ENCODE peak calls at places on chromosomes 6 and 20, in four cellular contexts. Z is mesenchymal stem cell, C is H1, S is neuronal stem cell. D is an unnamed sample.

GRCh38 chr6:154070041-154070440 is 31.0 kb downstream of the OPRM1 start:
- DNase-seq in Z (no peak), C (no peak), S (no peak), D (no peak)

GRCh38 chr6:170136541-170137175 is 154.2 kb downstream of the DLL1 start:
- DNase-seq in Z (no peak), C (no peak), S (no peak), D (no peak)

GRCh38 chr6:3165631-3166534 is 8.5 kb upstream of the TUBB2A start:
- DNase-seq in Z (peak; percentile 91), C (peak; percentile 67), S (peak; percentile 29), D (peak; percentile 58)

GRCh38 chr20:15642099-15642498 is 931.1 kb downstream of the KIF16B start:
- DNase-seq in Z (no peak), C (no peak), S (no peak), D (no peak)

GRCh38 chr6:80366721-80367120 is 260.2 kb downstream of the BCKDHB start:
- DNase-seq in Z (peak; percentile 75), C (no peak), S (no peak), D (no peak)

GRCh38 chr6:36386495-36387439 is 702 bp downstream of the ETV7 start:
- DNase-seq in Z (peak; percentile 80), C (peak; percentile 21), S (no peak), D (peak; percentile 78)

GRCh38 chr6:343960-344815 is 47.4 kb upstream of the IRF4 start:
- DNase-seq in Z (peak; percentile 46), C (no peak), S (no peak), D (no peak)

GRCh38 chr6:169302255-169302654 is 48.6 kb upstream of the THBS2 start:
- DNase-seq in Z (no peak), C (no peak), S (no peak), D (no peak)

GRCh38 chr20:46246527-46246926 is 61.8 kb downstream of the CDH22 start:
- DNase-seq in Z (no peak), C (no peak), S (no peak), D (no peak)

GRCh38 chr20:42082611-42083010 is 464.4 kb upstream of the CHD6 start:
- DNase-seq in Z (no peak), C (no peak), S (no peak), D (no peak)

GRCh38 chr6:84424956-84425355 is 197.5 kb upstream of the CEP162 start:
- DNase-seq in Z (no peak), C (no peak), S (no peak), D (no peak)

GRCh38 chr20:44523746-44524145 is 1.9 kb upstream of the SERINC3 start:
- DNase-seq in Z (no peak), C (no peak), S (no peak), D (no peak)

GRCh38 chr20:24990810-24991252 is 1.7 kb downstream of the APMAP start:
- DNase-seq in Z (no peak), C (no peak), S (no peak), D (peak; percentile 88)

GRCh38 chr6:77906070-77906469 is 253.2 kb downstream of the MEI4 start:
- DNase-seq in Z (no peak), C (no peak), S (no peak), D (no peak)

GRCh38 chr6:151149788-151150187 is 90.0 kb upstream of the AKAP12 start:
- DNase-seq in Z (no peak), C (no peak), S (no peak), D (no peak)

GRCh38 chr20:49785851-49786174 is 26.8 kb upstream of the SLC9A8 start:
- DNase-seq in Z (no peak), C (no peak), S (no peak), D (no peak)

GRCh38 chr6:27582928-27583725 is 110.2 kb upstream of the ZNF184 start:
- DNase-seq in Z (peak; percentile 61), C (no peak), S (no peak), D (no peak)

GRCh38 chr20:8428988-8429387 is 296.9 kb downstream of the PLCB1 start:
- DNase-seq in Z (no peak), C (no peak), S (no peak), D (no peak)

GRCh38 chr20:14470231-14470894 is 133.0 kb upstream of the FLRT3 start:
- DNase-seq in Z (no peak), C (no peak), S (no peak), D (no peak)

GRCh38 chr6:88380083-88380482 is 213.9 kb upstream of the CNR1 start:
- DNase-seq in Z (peak; percentile 31), C (no peak), S (no peak), D (no peak)

GRCh38 chr6:92538296-92538695 is 881.1 kb downstream of the EPHA7 start:
- DNase-seq in Z (peak; percentile 52), C (no peak), S (peak; percentile 1), D (peak; percentile 82)

GRCh38 chr6:312704-313485 is 20.6 kb downstream of the DUSP22 start:
- DNase-seq in Z (no peak), C (no peak), S (no peak), D (no peak)

GRCh38 chr6:134642217-134642616 is 307.7 kb downstream of the ALDH8A1 start:
- DNase-seq in Z (peak; percentile 78), C (no peak), S (no peak), D (no peak)

GRCh38 chr20:40978761-40979160 is 49.9 kb upstream of the TOP1 start:
- DNase-seq in Z (no peak), C (no peak), S (no peak), D (peak; percentile 81)

GRCh38 chr20:56515657-56516381 is 8.7 kb upstream of the FAM209A start:
- DNase-seq in Z (peak; percentile 19), C (no peak), S (no peak), D (no peak)

GRCh38 chr6:90284745-90285481 is 11.7 kb downstream of the BACH2 start:
- DNase-seq in Z (peak; percentile 85), C (no peak), S (no peak), D (no peak)

GRCh38 chr6:85516168-85516567 is 66.3 kb downstream of the NT5E start:
- DNase-seq in Z (no peak), C (no peak), S (no peak), D (no peak)

GRCh38 chr6:85751374-85752055 is 108.8 kb upstream of the SYNCRIP start:
- DNase-seq in Z (no peak), C (no peak), S (no peak), D (no peak)

GRCh38 chr6:148240463-148240845 is 102.2 kb upstream of the SASH1 start:
- DNase-seq in Z (peak; percentile 47), C (no peak), S (no peak), D (peak; percentile 95)

GRCh38 chr6:109793793-109794192 is 102.7 kb downstream of the FIG4 start:
- DNase-seq in Z (peak; percentile 96), C (no peak), S (no peak), D (peak; percentile 57)

GRCh38 chr6:95636552-95637376 is 59.4 kb downstream of the MANEA start:
- DNase-seq in Z (no peak), C (no peak), S (no peak), D (no peak)

GRCh38 chr6:21587925-21588811 is 5.4 kb upstream of the SOX4 start:
- DNase-seq in Z (peak; percentile 85), C (no peak), S (peak; percentile 73), D (no peak)

GRCh38 chr6:42142118-42142835 is at the start of gene C6orf132:
- DNase-seq in Z (peak; percentile 51), C (peak; percentile 46), S (no peak), D (peak; percentile 85)
- H2BK12ac ChIP-seq in Z (no peak within 1 kb of the TSS), C (peak within 1 kb of the TSS; percentile 62), S (peak within 1 kb of the TSS; percentile 85), D (peak within 1 kb of the TSS; percentile 92)

DNA sequence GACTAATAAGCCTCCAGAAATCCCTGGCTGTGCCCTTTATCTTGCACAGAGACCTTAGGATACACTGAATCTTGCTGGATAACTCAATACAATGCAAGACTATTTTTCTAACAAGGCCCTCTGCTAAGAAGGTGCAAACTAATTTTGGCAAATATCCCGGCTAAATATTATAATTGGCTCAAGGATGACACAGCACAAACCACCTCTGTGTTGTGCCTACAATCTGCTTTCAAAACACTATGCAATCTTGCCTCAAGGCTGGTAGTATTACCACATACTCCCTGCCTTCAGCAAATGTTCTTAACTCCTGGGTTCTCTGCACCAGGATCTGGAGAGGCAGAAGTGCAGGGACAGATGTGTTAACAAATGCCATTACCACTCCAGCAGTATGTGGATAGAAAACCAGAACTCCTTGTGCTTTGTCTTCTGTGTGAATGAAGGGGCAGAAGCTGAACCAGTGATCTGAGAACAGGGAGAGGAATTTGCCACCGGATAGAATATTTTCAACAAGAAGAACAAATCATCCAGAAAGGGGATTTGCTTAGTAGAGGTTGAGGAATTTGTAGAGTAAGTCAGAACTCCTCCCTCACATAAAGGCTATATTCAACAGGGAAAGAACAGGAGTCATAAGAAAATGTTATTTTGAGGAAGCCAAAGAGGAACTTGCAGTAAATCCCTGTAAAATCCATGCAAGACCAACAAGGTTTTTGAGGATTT is 74.1 kb upstream of the SLC4A11 start:
- DNase-seq in Z (peak; percentile 74), C (no peak), S (no peak), D (peak; percentile 79)
- H3K36me3 ChIP-seq in Z (peaks cover 75% of the 10 kb centered on the region), C (no peaks in the 10 kb centered on the region), S (peaks cover 5% of the 10 kb centered on the region), D (peaks cover 2% of the 10 kb centered on the region)

GRCh38 chr20:62645613-62646012 is 3.3 kb downstream of the SLCO4A1 start:
- DNase-seq in Z (no peak), C (no peak), S (no peak), D (no peak)
- H3K4me3 ChIP-seq in Z (no peak overlapping the region), C (no peak overlapping the region), S (no peak overlapping the region), D (no peak overlapping the region)

GRCh38 chr20:47319517-47320252 is 36.8 kb downstream of the ZMYND8 start:
- DNase-seq in Z (peak; percentile 83), C (peak; percentile 93), S (no peak), D (peak; percentile 94)
- H2BK12ac ChIP-seq in Z (peak overlapping the region; percentile 0), C (peak overlapping the region; percentile 100), S (no peak overlapping the region), D (peak overlapping the region; percentile 96)

DNA sequence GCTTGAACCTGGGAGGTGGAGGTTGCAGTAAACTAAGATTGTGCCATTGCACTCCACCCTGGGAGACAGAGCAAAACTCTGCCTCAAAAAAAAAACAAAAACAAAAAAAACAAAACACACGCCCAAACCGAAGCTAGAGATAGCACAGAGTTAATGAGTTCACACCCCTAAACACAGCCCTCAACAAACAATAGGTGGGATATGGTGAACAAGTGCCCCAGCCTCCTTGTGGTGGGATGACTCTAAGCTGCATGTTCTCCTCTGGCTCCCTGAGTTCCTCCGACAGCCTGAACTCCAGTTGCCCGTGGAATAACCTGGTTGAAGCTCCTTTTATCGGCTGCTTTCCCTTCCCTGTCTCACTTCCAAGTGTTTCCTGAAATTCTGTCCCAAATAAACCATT is 22.1 kb upstream of the DSN1 start:
- DNase-seq in Z (no peak), C (no peak), S (no peak), D (no peak)
- H3K36me3 ChIP-seq in Z (peaks cover 84% of the 10 kb centered on the region), C (peaks cover 61% of the 10 kb centered on the region), S (peaks cover 65% of the 10 kb centered on the region), D (peaks cover 60% of the 10 kb centered on the region)

D was measured in trophoblast cell.